ENCODE peak calls at places on chromosomes 3 and 15, in five cellular contexts. U is GM12878, D is H1, G is K562, T is HepG2. B is an unnamed sample.

GRCh38 chr15:77533530-77533929 is 99.2 kb downstream of the LINGO1 start:
- DNase-seq in G (no peak), D (no peak), T (no peak), U (no peak), B (no peak)

GRCh38 chr3:184354740-184355139 is 6.7 kb downstream of the CLCN2 start:
- DNase-seq in T (no peak), D (no peak), U (no peak), G (no peak), B (no peak)

GRCh38 chr15:63528138-63528659 is 23.8 kb downstream of the USP3 start:
- DNase-seq in U (no peak), T (no peak), G (no peak), D (no peak), B (no peak)

GRCh38 chr3:87442460-87442859 is 166.1 kb upstream of the POU1F1 start:
- DNase-seq in U (no peak), T (no peak), D (no peak), G (no peak), B (no peak)

GRCh38 chr15:96107922-96108321 is 222.6 kb upstream of the NR2F2 start:
- DNase-seq in T (no peak), D (no peak), U (no peak), G (no peak), B (no peak)

GRCh38 chr15:40328176-40328575 is 4.7 kb downstream of the INAFM2 start:
- DNase-seq in G (no peak), U (no peak), T (no peak), D (no peak), B (no peak)

GRCh38 chr15:69531302-69532027 is 78.8 kb downstream of the RPLP1 start:
- DNase-seq in U (no peak), G (no peak), T (no peak), D (peak; percentile 58), B (no peak)

GRCh38 chr3:133492159-133492860 is 81.2 kb upstream of the CDV3 start:
- DNase-seq in T (no peak), U (no peak), G (no peak), D (no peak), B (no peak)

GRCh38 chr15:70140031-70140542 is 42.4 kb upstream of the TLE3 start:
- DNase-seq in U (no peak), T (no peak), D (no peak), G (no peak), B (no peak)

GRCh38 chr3:20111836-20112235 is 71.6 kb downstream of the KAT2B start:
- DNase-seq in T (no peak), D (no peak), U (no peak), G (no peak), B (peak; percentile 14)

GRCh38 chr3:52277972-52278509 is 408 bp downstream of the WDR82 start:
- DNase-seq in D (peak; percentile 86), G (peak; percentile 66), U (no peak), T (no peak), B (peak; percentile 64)

GRCh38 chr3:17500618-17501017 is 241.8 kb downstream of the TBC1D5 start:
- DNase-seq in G (no peak), U (no peak), D (no peak), T (no peak), B (no peak)

GRCh38 chr15:66609876-66610275 is 44.1 kb upstream of the LCTL start:
- DNase-seq in D (no peak), U (no peak), G (no peak), T (no peak), B (no peak)

GRCh38 chr15:90188914-90189748 is 12.0 kb upstream of the SEMA4B start:
- DNase-seq in D (no peak), T (no peak), G (no peak), U (no peak), B (no peak)

GRCh38 chr15:89018235-89018634 is 70.0 kb upstream of the ABHD2 start:
- DNase-seq in T (no peak), G (no peak), U (no peak), D (no peak), B (no peak)

GRCh38 chr15:68186671-68187397 is 18.3 kb downstream of the CALML4 start:
- DNase-seq in G (no peak), U (no peak), D (no peak), T (no peak), B (no peak)

GRCh38 chr3:3296858-3297430 is 117.5 kb upstream of the CRBN start:
- DNase-seq in D (no peak), T (no peak), G (no peak), U (no peak), B (no peak)

DNA sequence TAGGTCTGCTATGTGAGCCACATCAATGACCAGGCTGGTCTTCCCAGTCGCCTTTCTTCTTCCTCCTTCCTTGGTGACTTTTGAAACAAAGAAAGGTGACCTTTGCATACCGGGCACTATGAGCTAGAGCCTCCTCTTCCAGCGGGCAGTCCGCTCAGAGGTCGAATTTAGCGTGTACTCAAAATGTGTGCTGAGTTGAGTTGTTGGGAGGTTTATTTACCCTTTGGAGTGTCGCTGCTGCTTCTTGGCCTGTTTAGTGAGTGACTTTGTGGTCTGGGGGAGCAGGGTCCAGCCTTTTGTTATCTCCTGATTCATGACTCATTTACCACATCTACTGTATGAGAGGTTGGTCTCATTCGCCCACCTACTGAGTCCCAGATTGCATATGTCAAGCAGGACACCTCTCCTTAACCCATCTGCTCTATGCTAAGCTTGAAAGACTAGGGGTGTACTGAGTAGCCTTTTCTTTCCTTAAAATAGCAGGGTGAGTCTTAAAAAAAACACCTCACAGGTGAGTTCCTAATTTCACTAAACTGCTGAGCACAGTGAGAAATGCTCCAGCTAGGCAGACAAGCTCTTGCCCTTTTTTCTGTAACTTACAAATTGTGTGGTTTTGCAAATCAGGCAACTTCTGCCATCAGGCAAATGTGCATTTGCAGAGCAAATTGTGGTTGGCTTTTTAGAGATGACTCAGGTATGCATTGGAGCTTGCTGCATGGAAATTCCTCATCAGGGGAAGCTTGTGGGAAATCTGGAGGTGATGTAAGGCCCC is 3.2 kb upstream of the SIAH2 start:
- DNase-seq in D (no peak), U (peak; percentile 85), T (peak; percentile 97), G (peak; percentile 34), B (no peak)
- TF ChIP-seq KDM1A in D (no peak), U (no peak), T (peak; percentile 86), G (peak; percentile 68), B (no peak)

GRCh38 chr3:150140614-150141321 is 170.1 kb upstream of the PFN2 start:
- DNase-seq in D (no peak), U (no peak), G (no peak), T (no peak), B (no peak)

GRCh38 chr3:150136242-150136641 is 165.5 kb upstream of the PFN2 start:
- DNase-seq in D (no peak), U (no peak), T (no peak), G (no peak), B (no peak)

GRCh38 chr3:150141790-150142189 is 171.1 kb upstream of the PFN2 start:
- DNase-seq in U (no peak), G (no peak), D (no peak), T (no peak), B (no peak)

GRCh38 chr3:150135321-150135721 is 164.6 kb upstream of the PFN2 start:
- DNase-seq in G (no peak), U (no peak), D (no peak), T (no peak), B (no peak)

GRCh38 chr3:150138824-150139223 is 168.1 kb upstream of the PFN2 start:
- DNase-seq in T (no peak), U (no peak), G (no peak), D (no peak), B (no peak)
- TF ChIP-seq KDM1A in T (no peak), U (no peak), G (no peak), D (no peak), B (no peak)

DNA sequence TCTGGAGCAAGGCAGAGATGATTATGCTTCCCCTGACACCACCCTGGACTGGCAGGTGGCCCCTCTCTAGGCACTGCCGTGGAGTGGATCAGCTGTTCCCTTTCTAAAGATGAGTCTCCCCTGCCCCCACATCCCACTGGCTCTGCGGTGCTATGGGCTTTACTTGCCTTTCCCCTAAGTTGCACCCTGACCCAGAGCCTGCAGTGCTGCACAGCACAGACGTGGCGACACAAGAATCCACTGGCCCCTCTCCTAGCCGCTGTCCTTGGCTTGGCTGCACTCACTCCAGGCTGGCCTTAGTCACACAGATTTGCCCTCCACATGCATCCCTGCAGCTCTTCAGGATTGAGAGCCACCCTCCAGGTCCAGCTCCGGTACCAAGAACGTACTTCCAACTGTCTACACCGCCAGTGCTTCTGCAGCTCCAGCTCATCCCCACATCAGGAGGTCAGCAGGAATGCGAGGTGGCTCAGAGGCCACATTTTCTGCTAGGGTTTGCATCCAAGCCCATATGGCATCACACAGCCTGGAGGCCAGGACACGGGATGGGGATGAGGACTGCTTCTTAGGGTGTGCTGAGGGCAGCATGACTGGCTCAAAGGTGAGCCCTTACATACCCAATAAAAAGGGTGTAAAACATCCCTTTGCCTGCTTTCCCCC is 82.4 kb upstream of the RASGRF1 start:
- DNase-seq in D (no peak), T (no peak), U (no peak), G (no peak), B (no peak)
- TF ChIP-seq KDM1A in D (no peak), T (no peak), U (no peak), G (no peak), B (no peak)

DNA sequence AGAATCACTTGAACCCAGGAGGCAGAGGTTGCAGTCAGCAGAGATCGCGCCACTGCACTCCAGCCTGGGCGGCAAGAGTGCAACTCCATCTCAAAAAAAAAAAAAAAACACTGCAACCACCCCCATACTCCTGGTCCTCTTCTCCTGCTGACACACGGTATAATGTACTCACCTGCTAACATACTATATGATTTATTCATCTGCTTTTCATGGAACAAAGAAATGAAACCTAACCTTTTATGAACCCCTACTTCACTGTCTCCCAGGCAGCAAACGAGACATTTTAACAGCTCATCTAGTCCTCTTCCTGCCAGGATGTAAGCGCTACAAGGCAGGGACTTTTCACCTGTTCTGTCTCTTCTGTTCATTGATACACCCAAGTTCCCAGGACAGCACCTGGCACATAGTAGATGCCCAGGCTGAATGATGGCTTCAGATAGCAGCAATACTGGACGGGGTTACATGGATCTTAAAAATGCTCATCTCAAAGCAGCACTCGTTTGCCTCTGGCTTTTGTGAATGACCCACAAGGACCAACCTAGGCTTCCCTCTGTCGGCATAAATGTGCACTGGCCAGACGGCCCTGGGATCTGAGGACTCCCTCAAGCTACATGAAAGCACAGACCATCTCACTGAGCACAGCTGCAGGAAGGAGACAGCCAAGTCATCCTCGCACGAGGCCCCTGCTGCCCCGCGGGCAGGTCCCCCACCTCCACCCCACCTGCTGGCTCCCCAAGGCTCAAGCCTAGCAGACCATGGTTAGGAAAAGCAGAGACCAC is 20.3 kb downstream of the XXYLT1 start:
- DNase-seq in T (no peak), G (no peak), U (no peak), D (peak; percentile 46), B (no peak)
- TF ChIP-seq KDM1A in T (no peak), G (no peak), U (no peak), D (no peak), B (no peak)

GRCh38 chr3:197478746-197479668 is 76.8 kb downstream of the BDH1 start:
- DNase-seq in T (no peak), U (no peak), G (no peak), D (no peak), B (no peak)

GRCh38 chr3:197476126-197476525 is 79.6 kb downstream of the BDH1 start:
- DNase-seq in D (no peak), G (no peak), T (no peak), U (no peak), B (no peak)

GRCh38 chr3:197471221-197472010 is 84.4 kb downstream of the BDH1 start:
- DNase-seq in D (no peak), G (no peak), U (no peak), T (peak; percentile 76), B (no peak)

GRCh38 chr3:197472151-197472550 is 83.6 kb downstream of the BDH1 start:
- DNase-seq in G (no peak), D (no peak), T (peak; percentile 42), U (no peak), B (no peak)

GRCh38 chr3:197475514-197475913 is 80.3 kb downstream of the BDH1 start:
- DNase-seq in U (no peak), T (no peak), D (no peak), G (no peak), B (no peak)
- TF ChIP-seq KDM1A in U (no peak), T (no peak), D (no peak), G (no peak), B (no peak)